ENCODE peak calls at places on chromosomes 1 and 21, in five cellular contexts. Y, Q, K, I and R are unnamed samples.
A peak's percentile ranks its signal among the peaks of the same experiment; 100 is the strongest.

GRCh38 chr21:42092805-42093590 is 21.9 kb downstream of the UMODL1 start:
- DNase-seq in I (no peak), K (no peak), Y (no peak), Q (no peak), R (no peak)

GRCh38 chr1:2787163-2787911 is 14.2 kb downstream of the TTC34 start:
- DNase-seq in I (no peak), Y (peak; percentile 68), K (no peak), Q (no peak), R (no peak)

GRCh38 chr1:9129391-9130041 is 614 bp upstream of the GPR157 start:
- DNase-seq in Y (peak; percentile 94), I (peak; percentile 35), Q (peak; percentile 90), K (peak; percentile 93), R (peak; percentile 73)

GRCh38 chr1:219577331-219577730 is 35.6 kb downstream of the ZC3H11B start:
- DNase-seq in Y (no peak), K (no peak), Q (no peak), I (no peak), R (no peak)

GRCh38 chr1:115457295-115457694 is 119.2 kb upstream of the NGF start:
- DNase-seq in I (no peak), Y (no peak), K (peak; percentile 63), Q (no peak), R (no peak)

GRCh38 chr21:26844258-26845065 is 747 bp downstream of the ADAMTS1 start:
- DNase-seq in Y (peak; percentile 87), K (peak; percentile 78), Q (no peak), I (peak; percentile 62), R (peak; percentile 59)

GRCh38 chr1:100234432-100234831 is 15.2 kb downstream of the DBT start:
- DNase-seq in Y (no peak), K (no peak), I (no peak), Q (no peak), R (no peak)

GRCh38 chr1:23088027-23088426 is 68.8 kb downstream of the KDM1A start:
- DNase-seq in K (no peak), Y (no peak), I (no peak), Q (no peak), R (no peak)

GRCh38 chr1:61011514-61012263 is 70.7 kb upstream of the NFIA start:
- DNase-seq in Y (no peak), I (no peak), Q (no peak), K (no peak), R (no peak)

GRCh38 chr1:55751776-55752175 is 536.6 kb upstream of the USP24 start:
- DNase-seq in I (no peak), Q (no peak), K (no peak), Y (no peak), R (no peak)

GRCh38 chr1:19268445-19268844 is 16.8 kb downstream of the MRTO4 start:
- DNase-seq in I (no peak), K (no peak), Q (no peak), Y (no peak), R (no peak)

GRCh38 chr1:232328496-232329102 is 301.3 kb downstream of the SIPA1L2 start:
- DNase-seq in Y (no peak), K (no peak), I (no peak), Q (no peak), R (no peak)

GRCh38 chr1:67894981-67895735 is 61.9 kb upstream of the GNG12 start:
- DNase-seq in I (no peak), K (no peak), Y (no peak), Q (no peak), R (no peak)